ENCODE peak calls at places on chromosomes 7 and 10, in eight cellular contexts. X is NB4, U is PC-3, J is colonic mucosa, Z is astrocyte of the spinal cord, D is fibroblast of villous mesenchyme, I is AG09309, N is cardiac muscle cell. Y is an unnamed sample.

GRCh38 chr7:27316311-27316710 is 73.7 kb downstream of the EVX1 start:
- DNase-seq in X (peak; percentile 80), U (no peak), J (no peak), Z (no peak), D (peak; percentile 13), I (peak; percentile 46), N (peak; percentile 64), Y (peak; percentile 36)

GRCh38 chr7:72805526-72806494 is 22.2 kb downstream of the TYW1B start:
- DNase-seq in X (peak; percentile 97), U (peak; percentile 2), J (no peak), Z (no peak), D (peak; percentile 72), I (no peak), N (peak; percentile 66), Y (peak; percentile 90)

GRCh38 chr10:75021851-75022250 is 89.6 kb upstream of the SAMD8 start:
- DNase-seq in X (no peak), U (peak; percentile 61), J (peak; percentile 52), Z (no peak), D (no peak), I (no peak), N (no peak), Y (no peak)

GRCh38 chr10:101569838-101570763 is 18.0 kb downstream of the POLL start:
- DNase-seq in X (peak; percentile 76), U (peak; percentile 59), J (peak; percentile 82), Z (peak; percentile 67), D (peak; percentile 57), I (no peak), N (peak; percentile 75), Y (peak; percentile 49)

GRCh38 chr10:3774018-3774813 is 10.8 kb downstream of the KLF6 start:
- DNase-seq in X (no peak), U (no peak), J (peak; percentile 17), Z (peak; percentile 88), D (peak; percentile 46), I (no peak), N (peak; percentile 31), Y (no peak)

GRCh38 chr10:60073781-60074656 is 167.7 kb upstream of the CCDC6 start:
- DNase-seq in X (no peak), U (no peak), J (no peak), Z (no peak), D (no peak), I (no peak), N (no peak), Y (no peak)

GRCh38 chr7:12062062-12062461 is 149.0 kb upstream of the TMEM106B start:
- DNase-seq in X (peak; percentile 22), U (no peak), J (no peak), Z (no peak), D (no peak), I (no peak), N (peak; percentile 8), Y (no peak)

GRCh38 chr7:101378808-101379207 is 16.1 kb downstream of the COL26A1 start:
- DNase-seq in X (no peak), U (no peak), J (no peak), Z (no peak), D (no peak), I (no peak), N (peak; percentile 57), Y (peak; percentile 33)

GRCh38 chr7:45036317-45036716 is 36.3 kb downstream of the CCM2 start:
- DNase-seq in X (no peak), U (no peak), J (no peak), Z (no peak), D (no peak), I (no peak), N (no peak), Y (no peak)

GRCh38 chr7:114843102-114843501 is 78.8 kb upstream of the MDFIC start:
- DNase-seq in X (no peak), U (no peak), J (no peak), Z (no peak), D (no peak), I (no peak), N (no peak), Y (no peak)

GRCh38 chr10:28810062-28810870 is 132.9 kb downstream of the BAMBI start:
- DNase-seq in X (no peak), U (peak; percentile 4), J (peak; percentile 16), Z (no peak), D (peak; percentile 50), I (no peak), N (peak; percentile 33), Y (no peak)

GRCh38 chr10:96984512-96985225 is 152.6 kb downstream of the LCOR start:
- DNase-seq in X (no peak), U (no peak), J (no peak), Z (peak; percentile 50), D (no peak), I (no peak), N (no peak), Y (no peak)

GRCh38 chr7:46806856-46807255 is 775.1 kb downstream of the TNS3 start:
- DNase-seq in X (no peak), U (no peak), J (no peak), Z (no peak), D (no peak), I (no peak), N (no peak), Y (no peak)

GRCh38 chr7:139730746-139731612 is 46.8 kb downstream of the HIPK2 start:
- DNase-seq in X (peak; percentile 76), U (peak; percentile 17), J (no peak), Z (peak; percentile 86), D (peak; percentile 64), I (no peak), N (peak; percentile 88), Y (peak; percentile 58)

GRCh38 chr7:99095698-99096097 is 48.2 kb downstream of the SMURF1 start:
- DNase-seq in X (no peak), U (no peak), J (no peak), Z (no peak), D (peak; percentile 46), I (no peak), N (no peak), Y (no peak)

GRCh38 chr10:43795093-43795492 is 146.4 kb upstream of the ZNF32 start:
- DNase-seq in X (no peak), U (no peak), J (no peak), Z (no peak), D (no peak), I (no peak), N (no peak), Y (no peak)

GRCh38 chr7:84492565-84493034 is 298.0 kb upstream of the SEMA3A start:
- DNase-seq in X (no peak), U (no peak), J (no peak), Z (no peak), D (peak; percentile 56), I (peak; percentile 55), N (no peak), Y (peak; percentile 91)

GRCh38 chr10:131159771-131160170 is 151.8 kb downstream of the TCERG1L start:
- DNase-seq in X (no peak), U (no peak), J (no peak), Z (no peak), D (no peak), I (no peak), N (no peak), Y (no peak)

GRCh38 chr10:102152545-102152890 is 329 bp downstream of the NOLC1 start:
- DNase-seq in X (no peak), U (peak; percentile 10), J (no peak), Z (no peak), D (peak; percentile 47), I (no peak), N (peak; percentile 35), Y (peak; percentile 8)

DNA sequence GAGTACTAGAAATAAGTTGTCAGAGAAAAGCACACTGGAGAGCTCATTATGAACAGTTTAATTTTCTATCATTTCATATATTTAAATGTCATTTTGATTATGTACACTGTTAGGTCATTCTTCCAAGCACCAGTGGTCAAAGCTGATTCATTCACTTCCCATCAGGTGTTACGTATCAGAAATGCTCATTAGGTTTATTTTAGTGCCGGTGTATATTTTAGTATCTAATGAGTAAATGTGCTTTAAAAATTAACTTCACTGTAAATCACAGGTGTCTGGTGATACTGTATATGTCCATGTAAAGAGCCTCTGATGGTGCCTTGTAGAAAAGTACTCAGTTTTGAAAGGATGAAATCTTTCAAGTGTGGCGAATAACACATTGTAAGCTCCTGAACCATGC is 3.5 kb downstream of the DMTF1 start:
- DNase-seq in X (no peak), U (no peak), J (no peak), Z (no peak), D (no peak), I (no peak), N (no peak), Y (no peak)
- H3K4me3 ChIP-seq in X (peak overlapping the region; percentile 33), U (no peak overlapping the region), J (no peak overlapping the region), Z (no peak overlapping the region), D (peak overlapping the region; percentile 10), I (no peak overlapping the region), N (no peak overlapping the region), Y (no peak overlapping the region)

GRCh38 chr7:65397730-65398142 is 24.1 kb downstream of the ZNF92 start:
- DNase-seq in X (no peak), U (peak; percentile 55), J (no peak), Z (peak; percentile 66), D (peak; percentile 34), I (no peak), N (peak; percentile 12), Y (no peak)
- TF ChIP-seq CTCF in X (no peak), U (peak; percentile 37), J (no peak), Z (peak; percentile 22), D (no peak), I (no peak), N (no peak), Y (no peak)

DNA sequence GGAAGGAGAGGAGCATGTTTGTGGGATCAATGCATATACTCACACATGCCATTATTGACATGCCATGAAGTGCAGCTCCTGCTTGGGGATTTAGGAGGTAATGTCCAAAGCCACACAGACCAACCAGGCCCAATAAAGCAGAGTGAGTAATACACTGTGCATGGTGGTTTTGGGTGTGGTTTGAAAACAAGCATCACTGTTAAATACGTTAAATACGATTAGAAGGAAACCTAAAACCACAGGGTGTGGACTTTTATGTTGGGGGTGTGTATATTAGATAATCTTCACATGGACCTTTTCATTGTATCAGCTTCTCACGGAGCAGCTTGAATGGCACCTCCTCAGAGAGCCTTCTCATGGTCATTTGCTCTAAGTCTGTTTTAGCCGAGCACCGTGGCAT is 10.4 kb upstream of the EIF3A start:
- DNase-seq in X (peak; percentile 92), U (peak; percentile 91), J (peak; percentile 64), Z (peak; percentile 76), D (peak; percentile 83), I (peak; percentile 65), N (peak; percentile 22), Y (peak; percentile 75)
- H3K4me3 ChIP-seq in X (no peak overlapping the region), U (no peak overlapping the region), J (no peak overlapping the region), Z (no peak overlapping the region), D (no peak overlapping the region), I (no peak overlapping the region), N (no peak overlapping the region), Y (no peak overlapping the region)

DNA sequence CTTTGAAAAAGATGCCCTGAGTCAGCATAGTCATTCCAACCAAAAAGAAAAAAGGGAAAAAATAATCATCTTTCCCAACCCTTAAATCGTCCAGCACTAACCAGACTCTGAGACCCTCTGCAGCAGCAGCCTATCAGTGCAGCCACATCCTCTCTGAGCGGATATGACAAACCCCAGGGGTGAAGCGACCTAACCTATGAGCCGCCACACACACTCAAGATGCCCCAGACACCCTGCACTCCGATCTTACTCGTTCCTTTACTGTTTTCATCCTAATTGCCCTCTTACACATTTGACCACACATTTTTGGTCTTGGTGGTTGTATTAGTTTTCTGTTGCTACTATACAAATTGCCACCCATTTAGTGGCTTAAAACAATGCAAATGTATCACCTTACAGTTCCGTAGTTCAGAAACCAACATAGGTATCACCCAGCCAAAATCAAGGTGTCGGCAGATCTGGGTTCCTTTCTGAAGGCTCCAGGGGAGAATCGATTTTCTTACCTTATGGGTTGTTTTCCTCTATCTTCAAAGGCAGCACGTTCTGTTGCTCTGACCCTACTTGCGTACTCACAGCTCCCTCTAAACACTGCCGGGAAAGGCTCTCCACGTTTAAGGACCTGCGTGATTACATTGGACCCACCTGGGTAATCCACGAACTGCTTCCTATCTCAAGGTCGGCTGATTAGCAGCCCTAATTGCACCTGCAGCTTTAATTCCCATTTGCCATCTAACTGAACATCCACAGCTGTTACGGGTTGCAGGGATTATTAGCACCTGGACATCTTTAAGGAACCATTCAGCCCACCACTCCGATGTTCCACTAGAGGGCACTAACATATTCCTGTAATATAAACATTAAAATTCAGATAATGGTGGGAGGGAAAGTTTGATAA is 37.3 kb upstream of the PRSS1 start:
- DNase-seq in X (peak; percentile 27), U (peak; percentile 66), J (no peak), Z (peak; percentile 40), D (peak; percentile 36), I (no peak), N (peak; percentile 45), Y (peak; percentile 23)
- TF ChIP-seq CTCF in X (peak; percentile 74), U (peak; percentile 85), J (peak; percentile 27), Z (peak; percentile 76), D (peak; percentile 73), I (peak; percentile 68), N (peak; percentile 74), Y (peak; percentile 69)